ENCODE peak calls at places on chromosomes 2 and 18, in five cellular contexts. I is upper lobe of right lung, K is right cardiac atrium, F is heart right ventricle, Z is MM.1S. E is an unnamed sample.

GRCh38 chr18:48788378-48788777 is 162.4 kb downstream of the SMAD7 start:
- DNase-seq in Z (no peak), F (no peak), I (no peak), K (no peak), E (no peak)

GRCh38 chr2:53174539-53174938 is 593.1 kb upstream of the CHAC2 start:
- DNase-seq in I (no peak), K (no peak), F (no peak), Z (no peak), E (no peak)

GRCh38 chr2:64018715-64019082 is 529 bp downstream of the VPS54 start:
- DNase-seq in F (peak; percentile 40), I (peak; percentile 85), Z (peak; percentile 42), K (no peak), E (no peak)

GRCh38 chr2:175180701-175181103 is 808 bp downstream of the ATP5MC3 start:
- DNase-seq in K (peak; percentile 54), Z (peak; percentile 51), I (peak; percentile 70), F (peak; percentile 62), E (peak; percentile 42)

GRCh38 chr2:231597014-231597611 is 4.4 kb downstream of the TEX44 start:
- DNase-seq in K (peak; percentile 87), I (peak; percentile 70), Z (no peak), F (peak; percentile 47), E (no peak)

GRCh38 chr2:1550658-1551316 is 137.5 kb downstream of the TPO start:
- DNase-seq in I (peak; percentile 81), F (peak; percentile 47), Z (peak; percentile 16), K (peak; percentile 78), E (peak; percentile 57)

GRCh38 chr2:230542751-230543150 is 126.8 kb downstream of the SP100 start:
- DNase-seq in K (no peak), I (no peak), Z (no peak), F (no peak), E (no peak)

GRCh38 chr2:127594116-127594591 is 51.8 kb upstream of the GPR17 start:
- DNase-seq in Z (no peak), I (no peak), F (no peak), K (no peak), E (no peak)

GRCh38 chr2:230323385-230324106 is 3.4 kb upstream of the SP140L start:
- DNase-seq in I (no peak), F (no peak), Z (no peak), K (no peak), E (no peak)

GRCh38 chr2:216372761-216373291 is 543 bp upstream of the MARCHF4 start:
- DNase-seq in F (no peak), K (no peak), I (no peak), Z (no peak), E (no peak)

GRCh38 chr2:151183072-151183580 is 78.5 kb downstream of the RBM43 start:
- DNase-seq in I (no peak), F (no peak), Z (no peak), K (no peak), E (no peak)

GRCh38 chr18:75358928-75359327 is 68.6 kb downstream of the SMIM21 start:
- DNase-seq in I (no peak), F (no peak), K (no peak), Z (no peak), E (no peak)

DNA sequence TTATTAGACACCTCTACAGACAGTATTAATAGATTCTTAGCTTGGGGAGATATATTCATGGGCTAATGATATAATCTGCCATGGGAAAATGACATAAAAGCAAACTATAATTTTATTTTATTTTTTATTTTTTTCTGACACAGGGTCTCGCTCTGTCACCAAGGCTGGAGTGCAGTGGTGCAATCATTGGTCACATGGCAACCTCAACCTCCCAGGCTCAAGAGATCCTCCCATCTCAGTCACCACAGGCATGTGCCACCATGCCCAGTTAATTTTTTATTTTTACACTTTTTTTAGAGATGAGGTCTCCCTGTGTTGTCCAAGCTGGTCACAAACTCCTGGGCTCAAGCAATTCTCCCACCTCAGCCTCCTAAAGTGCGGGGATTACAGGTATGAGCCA is 39.3 kb downstream of the RTN4 start:
- DNase-seq in I (no peak), K (no peak), Z (peak; percentile 14), F (no peak), E (no peak)
- H3K4me3 ChIP-seq in I (no peak overlapping the region), K (no peak overlapping the region), Z (peak overlapping the region; percentile 71), F (no peak overlapping the region), E (no peak overlapping the region)

GRCh38 chr2:33806041-33806440 is 206.9 kb upstream of the FAM98A start:
- DNase-seq in K (no peak), F (no peak), Z (no peak), I (no peak), E (no peak)
- H3K4me1 ChIP-seq in K (no peaks in the 10 kb centered on the region), F (no peaks in the 10 kb centered on the region), Z (no peaks in the 10 kb centered on the region), I (no peaks in the 10 kb centered on the region), E (no peaks in the 10 kb centered on the region)

GRCh38 chr2:24304621-24305020 is 55.7 kb downstream of the ITSN2 start:
- DNase-seq in I (no peak), K (no peak), F (no peak), Z (no peak), E (no peak)
- H3K27ac ChIP-seq in I (peak overlapping the region; percentile 32), K (no peak overlapping the region), F (peak overlapping the region; percentile 41), Z (no peak overlapping the region), E (no peak overlapping the region)

GRCh38 chr2:28824870-28825269 is 14.2 kb downstream of the SPDYA start:
- DNase-seq in K (no peak), I (no peak), Z (no peak), F (no peak), E (no peak)
- H3K4me3 ChIP-seq in K (no peak overlapping the region), I (no peak overlapping the region), Z (no peak overlapping the region), F (no peak overlapping the region), E (no peak overlapping the region)

GRCh38 chr2:119253760-119254600 is 30.3 kb downstream of the STEAP3 start:
- DNase-seq in K (no peak), I (no peak), Z (no peak), F (no peak), E (no peak)

GRCh38 chr2:119257198-119257597 is 33.6 kb downstream of the STEAP3 start:
- DNase-seq in K (no peak), I (no peak), Z (no peak), F (no peak), E (no peak)

GRCh38 chr2:119256574-119256921 is 32.9 kb downstream of the STEAP3 start:
- DNase-seq in I (no peak), F (no peak), K (no peak), Z (no peak), E (no peak)

GRCh38 chr2:119254601-119255080 is 31.0 kb downstream of the STEAP3 start:
- DNase-seq in K (no peak), I (no peak), Z (no peak), F (no peak), E (no peak)

DNA sequence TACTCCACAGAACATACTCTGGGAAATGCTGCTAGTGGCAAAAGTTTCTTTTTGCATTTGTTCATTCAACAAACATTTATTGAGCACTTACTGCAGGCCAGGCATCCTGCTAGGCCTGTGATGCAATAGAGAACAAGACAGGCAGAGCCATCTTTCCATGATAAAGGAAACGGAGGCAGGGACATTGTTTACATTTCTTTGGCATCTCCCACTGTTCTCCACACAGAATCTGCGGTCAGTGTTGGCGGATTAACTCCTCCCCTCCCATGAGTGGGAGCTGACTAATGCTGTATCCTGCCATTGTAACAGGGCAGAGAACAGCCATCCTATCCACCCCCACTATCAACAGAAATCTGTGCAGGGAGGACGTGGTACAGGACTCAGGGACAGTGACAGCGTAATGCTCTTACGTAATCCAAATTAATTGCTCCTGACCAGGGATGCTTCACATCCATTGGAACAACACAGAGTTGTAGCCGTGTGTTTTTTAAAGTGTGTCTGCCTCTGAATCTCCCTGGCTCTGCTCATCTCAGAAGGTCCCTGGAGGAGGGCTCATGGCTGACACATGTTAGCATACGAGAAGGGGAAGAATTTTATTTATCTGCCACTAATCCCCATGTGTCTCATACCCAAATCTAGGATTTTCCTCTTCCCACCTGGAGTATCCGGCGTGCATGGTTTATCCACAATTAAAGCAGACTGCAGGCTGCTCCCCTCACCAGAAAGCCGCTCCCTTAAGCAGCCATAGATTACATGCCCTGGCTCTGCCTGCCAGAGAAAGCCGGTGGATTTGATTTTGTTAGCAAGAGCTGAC is 32.3 kb downstream of the STEAP3 start:
- DNase-seq in I (no peak), K (no peak), F (no peak), Z (no peak), E (no peak)
- H3K4me1 ChIP-seq in I (no peaks in the 10 kb centered on the region), K (peaks cover 3% of the 10 kb centered on the region), F (peaks cover 4% of the 10 kb centered on the region), Z (no peaks in the 10 kb centered on the region), E (no peaks in the 10 kb centered on the region)

GRCh38 chr2:160469615-160470204 is 23.9 kb downstream of the RBMS1 start:
- DNase-seq in F (no peak), Z (no peak), K (no peak), I (no peak), E (no peak)
- H3K27ac ChIP-seq in F (peak overlapping the region; percentile 6), Z (no peak overlapping the region), K (no peak overlapping the region), I (no peak overlapping the region), E (no peak overlapping the region)

E was measured in CD4-positive, alpha-beta memory T cell.